ENCODE peak calls at places on chromosomes 12 and 14, in seven cellular contexts. One of them, this sample, is unnamed.

GRCh38 chr14:92928961-92929688 is 6.2 kb downstream of the CHGA start:
- DNase-seq in iPS-NIHi11: no peak
- DNase-seq in amniotic stem cell: no peak
- DNase-seq in 8988T: no peak
- DNase-seq in endothelial cell: no peak
- DNase-seq in LNCaP clone FGC: no peak
- DNase-seq in glutamatergic neuron: no peak
- DNase-seq in this sample: no peak

GRCh38 chr12:19196959-19197630 is 67.6 kb downstream of the PLEKHA5 start:
- DNase-seq in endothelial cell: no peak
- DNase-seq in iPS-NIHi11: no peak
- DNase-seq in LNCaP clone FGC: no peak
- DNase-seq in 8988T: no peak
- DNase-seq in glutamatergic neuron: no peak
- DNase-seq in amniotic stem cell: no peak
- DNase-seq in this sample: no peak

GRCh38 chr12:121331268-121331667 is 20.9 kb downstream of the ANAPC5 start:
- DNase-seq in glutamatergic neuron: no peak
- DNase-seq in 8988T: no peak
- DNase-seq in amniotic stem cell: no peak
- DNase-seq in iPS-NIHi11: no peak
- DNase-seq in endothelial cell: no peak
- DNase-seq in LNCaP clone FGC: no peak
- DNase-seq in this sample: no peak

GRCh38 chr12:125092872-125093680 is 27.8 kb downstream of the AACS start:
- DNase-seq in amniotic stem cell: no peak
- DNase-seq in endothelial cell: no peak
- DNase-seq in LNCaP clone FGC: no peak
- DNase-seq in glutamatergic neuron: peak
- DNase-seq in iPS-NIHi11: no peak
- DNase-seq in 8988T: no peak
- DNase-seq in this sample: no peak

GRCh38 chr12:108918206-108918605 is 38.3 kb downstream of the DAO start:
- DNase-seq in 8988T: no peak
- DNase-seq in iPS-NIHi11: no peak
- DNase-seq in glutamatergic neuron: no peak
- DNase-seq in amniotic stem cell: no peak
- DNase-seq in LNCaP clone FGC: no peak
- DNase-seq in endothelial cell: no peak
- DNase-seq in this sample: no peak

GRCh38 chr14:51014086-51014485 is 69.8 kb upstream of the PYGL start:
- DNase-seq in endothelial cell: no peak
- DNase-seq in iPS-NIHi11: no peak
- DNase-seq in 8988T: no peak
- DNase-seq in glutamatergic neuron: no peak
- DNase-seq in amniotic stem cell: no peak
- DNase-seq in LNCaP clone FGC: no peak
- DNase-seq in this sample: peak

GRCh38 chr12:127911289-127911688 is 355.7 kb upstream of the TMEM132C start:
- DNase-seq in amniotic stem cell: no peak
- DNase-seq in 8988T: no peak
- DNase-seq in glutamatergic neuron: no peak
- DNase-seq in LNCaP clone FGC: no peak
- DNase-seq in endothelial cell: no peak
- DNase-seq in iPS-NIHi11: no peak
- DNase-seq in this sample: no peak

GRCh38 chr12:8452976-8453616 is 2.7 kb upstream of the CLEC6A start:
- DNase-seq in iPS-NIHi11: no peak
- DNase-seq in amniotic stem cell: no peak
- DNase-seq in endothelial cell: no peak
- DNase-seq in 8988T: no peak
- DNase-seq in LNCaP clone FGC: no peak
- DNase-seq in glutamatergic neuron: no peak
- DNase-seq in this sample: no peak

GRCh38 chr14:100140452-100141132 is 18.9 kb downstream of the DEGS2 start:
- DNase-seq in amniotic stem cell: no peak
- DNase-seq in endothelial cell: peak
- DNase-seq in glutamatergic neuron: peak
- DNase-seq in LNCaP clone FGC: no peak
- DNase-seq in iPS-NIHi11: peak
- DNase-seq in 8988T: no peak
- DNase-seq in this sample: peak

GRCh38 chr12:68279227-68280054 is 26.0 kb upstream of the IL22 start:
- DNase-seq in LNCaP clone FGC: no peak
- DNase-seq in iPS-NIHi11: no peak
- DNase-seq in endothelial cell: no peak
- DNase-seq in glutamatergic neuron: no peak
- DNase-seq in 8988T: no peak
- DNase-seq in amniotic stem cell: no peak
- DNase-seq in this sample: no peak

GRCh38 chr14:88476375-88476774 is 78.4 kb downstream of the PTPN21 start:
- DNase-seq in iPS-NIHi11: no peak
- DNase-seq in 8988T: no peak
- DNase-seq in LNCaP clone FGC: no peak
- DNase-seq in amniotic stem cell: no peak
- DNase-seq in endothelial cell: no peak
- DNase-seq in glutamatergic neuron: no peak
- DNase-seq in this sample: peak

GRCh38 chr12:9742665-9743064 is 9.8 kb upstream of the CLECL1 start:
- DNase-seq in LNCaP clone FGC: no peak
- DNase-seq in iPS-NIHi11: no peak
- DNase-seq in 8988T: no peak
- DNase-seq in endothelial cell: no peak
- DNase-seq in glutamatergic neuron: no peak
- DNase-seq in amniotic stem cell: no peak
- DNase-seq in this sample: no peak

GRCh38 chr14:80136358-80136757 is 74.9 kb downstream of the DIO2 start:
- DNase-seq in LNCaP clone FGC: no peak
- DNase-seq in endothelial cell: no peak
- DNase-seq in glutamatergic neuron: no peak
- DNase-seq in 8988T: no peak
- DNase-seq in iPS-NIHi11: no peak
- DNase-seq in amniotic stem cell: no peak
- DNase-seq in this sample: no peak

GRCh38 chr12:3313655-3314305 is 177.2 kb upstream of the PRMT8 start:
- DNase-seq in LNCaP clone FGC: no peak
- DNase-seq in iPS-NIHi11: peak
- DNase-seq in endothelial cell: peak
- DNase-seq in amniotic stem cell: no peak
- DNase-seq in glutamatergic neuron: peak
- DNase-seq in 8988T: peak
- DNase-seq in this sample: no peak

GRCh38 chr14:69848903-69849391 is 30.3 kb upstream of the SMOC1 start:
- DNase-seq in amniotic stem cell: no peak
- DNase-seq in LNCaP clone FGC: peak
- DNase-seq in 8988T: no peak
- DNase-seq in endothelial cell: no peak
- DNase-seq in iPS-NIHi11: no peak
- DNase-seq in glutamatergic neuron: no peak
- DNase-seq in this sample: no peak

GRCh38 chr14:85241022-85241880 is 288.7 kb upstream of the FLRT2 start:
- DNase-seq in iPS-NIHi11: peak
- DNase-seq in amniotic stem cell: no peak
- DNase-seq in LNCaP clone FGC: peak
- DNase-seq in glutamatergic neuron: no peak
- DNase-seq in endothelial cell: no peak
- DNase-seq in 8988T: no peak
- DNase-seq in this sample: no peak

GRCh38 chr12:69161835-69162234 is 77.5 kb upstream of the CPSF6 start:
- DNase-seq in 8988T: no peak
- DNase-seq in amniotic stem cell: no peak
- DNase-seq in endothelial cell: no peak
- DNase-seq in glutamatergic neuron: no peak
- DNase-seq in LNCaP clone FGC: no peak
- DNase-seq in iPS-NIHi11: no peak
- DNase-seq in this sample: peak

GRCh38 chr12:64160718-64161060 is 61.4 kb downstream of the KICS2 start:
- DNase-seq in LNCaP clone FGC: no peak
- DNase-seq in glutamatergic neuron: no peak
- DNase-seq in iPS-NIHi11: no peak
- DNase-seq in amniotic stem cell: no peak
- DNase-seq in endothelial cell: no peak
- DNase-seq in 8988T: no peak
- DNase-seq in this sample: no peak

GRCh38 chr14:84477996-84478395 is 1051.9 kb upstream of the FLRT2 start:
- DNase-seq in iPS-NIHi11: no peak
- DNase-seq in LNCaP clone FGC: no peak
- DNase-seq in 8988T: no peak
- DNase-seq in amniotic stem cell: no peak
- DNase-seq in endothelial cell: no peak
- DNase-seq in glutamatergic neuron: no peak
- DNase-seq in this sample: no peak

GRCh38 chr12:26239127-26239500 is 43.7 kb downstream of the SSPN start:
- DNase-seq in amniotic stem cell: no peak
- DNase-seq in iPS-NIHi11: no peak
- DNase-seq in endothelial cell: no peak
- DNase-seq in 8988T: no peak
- DNase-seq in glutamatergic neuron: no peak
- DNase-seq in LNCaP clone FGC: no peak
- DNase-seq in this sample: no peak

GRCh38 chr14:71533396-71533795 is 398.8 kb upstream of the RGS6 start:
- DNase-seq in endothelial cell: no peak
- DNase-seq in LNCaP clone FGC: no peak
- DNase-seq in glutamatergic neuron: no peak
- DNase-seq in amniotic stem cell: no peak
- DNase-seq in 8988T: no peak
- DNase-seq in iPS-NIHi11: no peak
- DNase-seq in this sample: no peak

GRCh38 chr12:25855716-25856115 is 102.8 kb upstream of the RASSF8 start:
- DNase-seq in iPS-NIHi11: no peak
- DNase-seq in LNCaP clone FGC: no peak
- DNase-seq in glutamatergic neuron: no peak
- DNase-seq in 8988T: no peak
- DNase-seq in endothelial cell: peak
- DNase-seq in amniotic stem cell: no peak
- DNase-seq in this sample: no peak

GRCh38 chr14:20278414-20278813 is 27.3 kb downstream of the TTC5 start:
- DNase-seq in LNCaP clone FGC: no peak
- DNase-seq in glutamatergic neuron: no peak
- DNase-seq in endothelial cell: no peak
- DNase-seq in 8988T: no peak
- DNase-seq in iPS-NIHi11: no peak
- DNase-seq in amniotic stem cell: no peak
- DNase-seq in this sample: no peak

GRCh38 chr14:97218713-97219355 is 421.7 kb downstream of the VRK1 start:
- DNase-seq in iPS-NIHi11: peak
- DNase-seq in glutamatergic neuron: peak
- DNase-seq in endothelial cell: peak
- DNase-seq in amniotic stem cell: no peak
- DNase-seq in 8988T: no peak
- DNase-seq in LNCaP clone FGC: no peak
- DNase-seq in this sample: no peak